ENCODE peak calls at places on chromosome 19, in eight cellular contexts. W, Z, N, F, E, D, X and S are unnamed samples.
A peak's percentile ranks its signal among the peaks of the same experiment; 100 is the strongest.

GRCh38 chr19:19873381-19873780 is 7.7 kb downstream of the ZNF253 start:
- DNase-seq in W (no peak), Z (no peak), N (no peak), F (no peak), E (no peak), D (no peak), X (no peak), S (no peak)

GRCh38 chr19:37551123-37551993 is 43.2 kb downstream of the ZNF571 start:
- DNase-seq in W (peak; percentile 62), Z (no peak), N (no peak), F (peak; percentile 86), E (peak; percentile 88), D (peak; percentile 31), X (no peak), S (peak; percentile 18)

GRCh38 chr19:35533822-35534521 is 716 bp downstream of the GAPDHS start:
- DNase-seq in W (no peak), Z (no peak), N (no peak), F (no peak), E (peak; percentile 67), D (no peak), X (peak; percentile 75), S (no peak)

GRCh38 chr19:18089726-18090125 is 3.0 kb upstream of the IL12RB1 start:
- DNase-seq in W (no peak), Z (no peak), N (no peak), F (no peak), E (no peak), D (no peak), X (no peak), S (no peak)

GRCh38 chr19:31114585-31114984 is 234.7 kb downstream of the TSHZ3 start:
- DNase-seq in W (no peak), Z (no peak), N (no peak), F (no peak), E (no peak), D (no peak), X (no peak), S (no peak)

GRCh38 chr19:3506384-3507340 is 551 bp downstream of the FZR1 start:
- DNase-seq in W (no peak), Z (no peak), N (no peak), F (peak; percentile 60), E (no peak), D (no peak), X (peak; percentile 92), S (peak; percentile 60)

GRCh38 chr19:16627194-16627927 is 643 bp downstream of the MED26 start:
- DNase-seq in W (peak; percentile 29), Z (no peak), N (no peak), F (peak; percentile 25), E (peak; percentile 20), D (no peak), X (peak; percentile 83), S (peak; percentile 38)

GRCh38 chr19:10352764-10353671 is 13.6 kb upstream of the ICAM3 start:
- DNase-seq in W (peak; percentile 80), Z (no peak), N (no peak), F (no peak), E (peak; percentile 98), D (no peak), X (peak; percentile 96), S (no peak)

GRCh38 chr19:18659281-18660050 is 22.6 kb downstream of the KLHL26 start:
- DNase-seq in W (peak; percentile 76), Z (no peak), N (no peak), F (peak; percentile 64), E (no peak), D (no peak), X (peak; percentile 88), S (no peak)

GRCh38 chr19:56566904-56567273 is 379 bp upstream of the ZNF470 start:
- DNase-seq in W (peak; percentile 70), Z (peak; percentile 1), N (peak; percentile 4), F (peak; percentile 72), E (no peak), D (peak; percentile 36), X (peak; percentile 77), S (peak; percentile 59)